ENCODE peak calls at places on chromosomes 16 and 17, in eight cellular contexts. T is astrocyte of the cerebellum; X is Panc1; U is CD8-positive, alpha-beta T cell; A is fibroblast of mammary gland; Z is Calu3; F is BJ; H is neural progenitor cell. M is an unnamed sample.

GRCh38 chr16:85415196-85415988 is 197.7 kb upstream of the GSE1 start:
- DNase-seq in T (no peak), X (no peak), U (no peak), A (no peak), Z (no peak), F (no peak), H (no peak), M (peak; percentile 73)

GRCh38 chr16:85327731-85328664 is 215.7 kb upstream of the CIBAR2 start:
- DNase-seq in T (peak; percentile 46), X (no peak), U (no peak), A (no peak), Z (no peak), F (no peak), H (peak; percentile 96), M (peak; percentile 66)

GRCh38 chr16:82792704-82793103 is 165.9 kb downstream of the CDH13 start:
- DNase-seq in T (no peak), X (no peak), U (no peak), A (no peak), Z (no peak), F (no peak), H (no peak), M (no peak)

GRCh38 chr16:50458694-50459271 is 89.4 kb upstream of the NKD1 start:
- DNase-seq in T (no peak), X (no peak), U (no peak), A (no peak), Z (no peak), F (no peak), H (no peak), M (no peak)

GRCh38 chr16:27366687-27367462 is 35.1 kb upstream of the IL21R start:
- DNase-seq in T (no peak), X (no peak), U (no peak), A (peak; percentile 24), Z (no peak), F (no peak), H (no peak), M (no peak)

GRCh38 chr17:41492351-41492750 is 2.6 kb upstream of the KRT36 start:
- DNase-seq in T (no peak), X (no peak), U (no peak), A (peak; percentile 60), Z (no peak), F (no peak), H (no peak), M (no peak)

GRCh38 chr16:66324785-66325184 is 41.7 kb upstream of the CDH5 start:
- DNase-seq in T (no peak), X (no peak), U (no peak), A (no peak), Z (peak; percentile 61), F (no peak), H (peak; percentile 69), M (peak; percentile 44)

GRCh38 chr16:17590711-17591654 is 120.2 kb upstream of the XYLT1 start:
- DNase-seq in T (no peak), X (no peak), U (peak; percentile 49), A (peak; percentile 19), Z (no peak), F (no peak), H (no peak), M (no peak)

GRCh38 chr16:72429566-72430160 is 257.7 kb upstream of the PMFBP1 start:
- DNase-seq in T (no peak), X (no peak), U (no peak), A (no peak), Z (no peak), F (no peak), H (no peak), M (no peak)

GRCh38 chr16:81347425-81347824 is 32.7 kb downstream of the GAN start:
- DNase-seq in T (no peak), X (no peak), U (no peak), A (no peak), Z (no peak), F (no peak), H (no peak), M (no peak)

GRCh38 chr16:74607310-74607966 is 524 bp upstream of the GLG1 start:
- DNase-seq in T (no peak), X (no peak), U (no peak), A (no peak), Z (no peak), F (no peak), H (no peak), M (no peak)

GRCh38 chr17:46925185-46925858 is 2.4 kb downstream of the GOSR2 start:
- DNase-seq in T (no peak), X (no peak), U (no peak), A (no peak), Z (no peak), F (no peak), H (no peak), M (no peak)

GRCh38 chr17:82835766-82836512 is 3.9 kb downstream of the ZNF750 start:
- DNase-seq in T (no peak), X (no peak), U (no peak), A (no peak), Z (no peak), F (no peak), H (no peak), M (peak; percentile 57)

GRCh38 chr17:82838386-82839063 is 1.3 kb downstream of the ZNF750 start:
- DNase-seq in T (no peak), X (no peak), U (no peak), A (peak; percentile 43), Z (peak; percentile 17), F (no peak), H (no peak), M (no peak)

GRCh38 chr17:82835122-82835521 is 4.7 kb downstream of the ZNF750 start:
- DNase-seq in T (no peak), X (no peak), U (no peak), A (no peak), Z (no peak), F (no peak), H (no peak), M (no peak)

GRCh38 chr17:82837586-82838320 is 2.1 kb downstream of the ZNF750 start:
- DNase-seq in T (no peak), X (no peak), U (no peak), A (no peak), Z (no peak), F (no peak), H (no peak), M (no peak)

GRCh38 chr17:82836823-82837357 is 2.9 kb downstream of the ZNF750 start:
- DNase-seq in T (no peak), X (no peak), U (no peak), A (peak; percentile 71), Z (no peak), F (no peak), H (peak; percentile 37), M (no peak)
- TF ChIP-seq CTCF in T (peak; percentile 28), X (no peak), U (no peak), A (peak; percentile 17), Z (no peak), F (peak; percentile 6), H (peak; percentile 47), M (no peak)

DNA sequence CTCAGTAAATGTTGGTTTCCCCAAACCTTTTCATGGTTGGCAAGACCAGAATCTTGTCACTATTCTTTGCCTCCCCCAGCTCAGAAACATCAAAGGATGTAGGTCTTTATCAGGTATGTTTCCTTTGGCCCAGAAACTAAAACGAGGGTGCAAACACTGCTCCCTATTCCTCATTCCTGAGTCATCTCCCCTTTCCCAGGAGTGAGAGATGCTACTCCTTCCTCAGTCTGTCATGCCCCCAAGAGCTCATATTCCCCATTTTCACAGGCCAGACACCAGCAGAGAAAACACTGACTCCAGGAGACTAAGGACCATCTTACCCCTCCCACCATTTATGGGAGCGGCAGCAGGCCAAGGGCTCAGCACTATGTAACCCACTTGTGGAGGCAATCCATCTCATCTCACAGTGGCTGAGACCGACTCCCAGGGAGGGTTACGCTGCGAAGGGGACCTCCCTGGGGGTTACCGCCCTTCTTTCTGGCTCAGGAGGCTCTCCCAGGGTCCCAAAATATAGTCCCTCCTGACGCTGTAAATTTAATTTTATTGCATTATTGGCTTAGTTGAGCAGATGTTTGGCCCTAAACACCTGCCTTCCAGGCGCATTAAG is 1.5 kb downstream of the GEMIN4 start:
- DNase-seq in T (no peak), X (no peak), U (no peak), A (peak; percentile 25), Z (no peak), F (no peak), H (no peak), M (no peak)
- TF ChIP-seq CTCF in T (no peak), X (no peak), U (no peak), A (no peak), Z (no peak), F (no peak), H (no peak), M (no peak)

GRCh38 chr17:39531252-39531651 is 70.0 kb downstream of the CDK12 start:
- DNase-seq in T (no peak), X (no peak), U (no peak), A (no peak), Z (no peak), F (no peak), H (no peak), M (no peak)

GRCh38 chr17:39525801-39526506 is 64.7 kb downstream of the CDK12 start:
- DNase-seq in T (no peak), X (no peak), U (no peak), A (no peak), Z (no peak), F (no peak), H (no peak), M (no peak)

GRCh38 chr17:39529455-39529854 is 68.2 kb downstream of the CDK12 start:
- DNase-seq in T (no peak), X (no peak), U (no peak), A (no peak), Z (no peak), F (no peak), H (no peak), M (no peak)

GRCh38 chr17:39530513-39530912 is 69.2 kb downstream of the CDK12 start:
- DNase-seq in T (no peak), X (no peak), U (no peak), A (no peak), Z (no peak), F (no peak), H (no peak), M (no peak)

DNA sequence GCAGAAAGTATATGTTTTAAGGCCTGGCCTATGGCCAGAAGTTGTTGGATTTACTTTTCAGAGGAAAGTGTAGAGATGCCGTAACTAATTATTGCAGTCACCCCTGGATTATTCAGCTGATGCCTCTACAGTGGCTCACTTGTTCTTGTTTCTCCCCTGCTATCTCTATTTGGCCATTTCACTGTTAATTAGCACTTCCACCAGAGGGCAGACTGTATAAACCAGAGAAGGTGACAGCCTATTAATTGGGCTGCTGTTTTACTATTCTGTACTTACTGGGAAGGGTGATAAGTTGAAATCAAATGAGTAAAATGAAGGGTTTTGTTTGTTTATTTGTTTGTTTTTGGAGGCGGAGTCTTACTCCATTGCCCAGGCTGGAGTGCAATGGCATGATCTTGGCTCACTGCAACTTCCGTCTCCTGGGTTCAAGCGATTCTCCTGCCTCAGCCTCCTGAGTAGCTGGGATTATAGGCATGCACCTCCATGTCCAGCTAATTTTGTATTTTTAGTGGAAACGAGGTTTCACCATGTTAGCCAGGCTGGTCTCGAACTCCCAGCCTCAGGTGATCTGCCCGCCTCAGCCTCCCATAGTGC is 66.0 kb downstream of the CDK12 start:
- DNase-seq in T (no peak), X (no peak), U (no peak), A (peak; percentile 10), Z (peak; percentile 72), F (no peak), H (peak; percentile 39), M (no peak)
- TF ChIP-seq CTCF in T (peak; percentile 56), X (peak; percentile 59), U (peak; percentile 37), A (peak; percentile 36), Z (peak; percentile 97), F (peak; percentile 46), H (peak; percentile 64), M (no peak)

DNA sequence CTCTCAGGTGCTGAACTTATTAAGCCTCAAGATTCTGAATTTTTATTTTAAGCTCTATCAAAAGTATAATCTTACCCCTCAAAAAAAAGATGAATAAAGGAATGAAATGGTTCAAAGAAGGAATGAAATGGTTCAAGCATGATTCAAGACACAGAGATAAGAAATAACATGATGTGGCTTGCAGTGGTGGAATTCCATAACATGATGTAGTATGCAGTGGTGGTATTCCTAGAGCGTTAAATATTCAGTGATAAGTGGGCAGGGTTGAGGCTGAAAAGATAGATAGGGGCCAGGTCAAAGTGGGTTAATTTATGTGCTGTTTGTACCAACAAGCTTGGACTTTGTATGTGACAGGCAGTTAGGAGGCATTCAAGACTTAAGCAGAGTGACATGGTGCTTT is 29.5 kb downstream of the TNRC6A start:
- DNase-seq in T (no peak), X (no peak), U (no peak), A (no peak), Z (no peak), F (no peak), H (no peak), M (no peak)
- TF ChIP-seq CTCF in T (no peak), X (no peak), U (no peak), A (no peak), Z (no peak), F (no peak), H (no peak), M (no peak)

M was measured in nephron progenitor cell.